ENCODE peak calls at places on chromosome 4, in ten cellular contexts. Y is OCI-LY7; F is esophagus squamous epithelium; A is cardiac muscle cell; J is uterus; Q is CD4-positive, alpha-beta memory T cell; I is right cardiac atrium; U is PC-3; V is heart left ventricle; D is neural progenitor cell. N is an unnamed sample. For H3K4me1, the result is how much of the 10 kb centered on the place peaks cover.

GRCh38 chr4:55546633-55547460 is at the start of gene CLOCK:
- DNase-seq in Y (peak), F (peak), A (peak), J (peak), Q (peak), I (peak), U (peak), V (peak), D (peak), N (peak)

GRCh38 chr4:80912350-80912749 is 118.2 kb upstream of the BMP3 start:
- DNase-seq in Y (no peak), F (no peak), A (no peak), J (no peak), Q (no peak), I (no peak), U (no peak), V (no peak), D (no peak), N (no peak)

GRCh38 chr4:692771-693554 is 4.0 kb upstream of the SLC49A3 start:
- DNase-seq in Y (no peak), F (no peak), A (no peak), J (no peak), Q (no peak), I (peak), U (no peak), V (no peak), D (peak), N (no peak)

GRCh38 chr4:164134388-164134787 is 619.5 kb upstream of the SMIM31 start:
- DNase-seq in Y (no peak), F (no peak), A (no peak), J (no peak), Q (no peak), I (no peak), U (no peak), V (no peak), D (no peak), N (no peak)

GRCh38 chr4:178414881-178415446 is 972.7 kb upstream of the AGA start:
- DNase-seq in Y (no peak), F (no peak), A (no peak), J (no peak), Q (no peak), I (peak), U (no peak), V (no peak), D (no peak), N (no peak)

GRCh38 chr4:13710486-13710885 is 83.0 kb upstream of the BOD1L1 start:
- DNase-seq in Y (no peak), F (no peak), A (no peak), J (no peak), Q (no peak), I (no peak), U (no peak), V (no peak), D (no peak), N (no peak)

GRCh38 chr4:101345596-101346311 is 1.6 kb downstream of the PPP3CA start:
- DNase-seq in Y (peak), F (no peak), A (peak), J (peak), Q (peak), I (peak), U (peak), V (peak), D (peak), N (peak)

GRCh38 chr4:44553143-44553542 is 98.3 kb downstream of the YIPF7 start:
- DNase-seq in Y (no peak), F (no peak), A (no peak), J (no peak), Q (no peak), I (no peak), U (no peak), V (no peak), D (no peak), N (no peak)

GRCh38 chr4:89254847-89255246 is 52.8 kb downstream of the GPRIN3 start:
- DNase-seq in Y (peak), F (no peak), A (peak), J (no peak), Q (peak), I (no peak), U (peak), V (no peak), D (peak), N (peak)

GRCh38 chr4:128379860-128380259 is 92.2 kb upstream of the PGRMC2 start:
- DNase-seq in Y (peak), F (no peak), A (peak), J (no peak), Q (no peak), I (peak), U (peak), V (peak), D (peak), N (peak)

GRCh38 chr4:76679691-76680090 is 218.3 kb downstream of the SOWAHB start:
- DNase-seq in Y (no peak), F (no peak), A (peak), J (no peak), Q (no peak), I (no peak), U (no peak), V (no peak), D (no peak), N (no peak)

GRCh38 chr4:48944659-48945290 is 38.2 kb upstream of the OCIAD2 start:
- DNase-seq in Y (peak), F (no peak), A (no peak), J (no peak), Q (peak), I (no peak), U (peak), V (no peak), D (peak), N (no peak)

GRCh38 chr4:10342866-10343265 is 114.4 kb downstream of the ZNF518B start:
- DNase-seq in Y (no peak), F (no peak), A (no peak), J (no peak), Q (no peak), I (no peak), U (no peak), V (no peak), D (no peak), N (no peak)

GRCh38 chr4:75916091-75916661 is 13.9 kb upstream of the PPEF2 start:
- DNase-seq in Y (peak), F (no peak), A (peak), J (no peak), Q (peak), I (no peak), U (peak), V (no peak), D (peak), N (peak)

GRCh38 chr4:112647785-112648184 is 10.8 kb downstream of the LARP7 start:
- DNase-seq in Y (no peak), F (no peak), A (no peak), J (no peak), Q (no peak), I (no peak), U (no peak), V (no peak), D (peak), N (no peak)

GRCh38 chr4:6855692-6856297 is 53.8 kb upstream of the TBC1D14 start:
- DNase-seq in Y (no peak), F (no peak), A (peak), J (no peak), Q (peak), I (no peak), U (peak), V (no peak), D (no peak), N (peak)

GRCh38 chr4:96519291-96519690 is 679.4 kb downstream of the PDHA2 start:
- DNase-seq in Y (no peak), F (no peak), A (no peak), J (no peak), Q (no peak), I (no peak), U (peak), V (no peak), D (no peak), N (no peak)

GRCh38 chr4:185424905-185425599 is 712 bp downstream of the UFSP2 start:
- DNase-seq in Y (peak), F (no peak), A (no peak), J (no peak), Q (no peak), I (no peak), U (no peak), V (no peak), D (peak), N (peak)

GRCh38 chr4:154622598-154622997 is 10.1 kb upstream of the FGG start:
- DNase-seq in Y (peak), F (no peak), A (peak), J (no peak), Q (peak), I (no peak), U (peak), V (no peak), D (peak), N (peak)

GRCh38 chr4:158860856-158861255 is 92.0 kb downstream of the FNIP2 start:
- DNase-seq in Y (no peak), F (no peak), A (no peak), J (no peak), Q (no peak), I (no peak), U (no peak), V (no peak), D (no peak), N (no peak)

GRCh38 chr4:86498560-86499166 is 95.5 kb upstream of the PTPN13 start:
- DNase-seq in Y (peak), F (no peak), A (peak), J (no peak), Q (peak), I (no peak), U (peak), V (no peak), D (peak), N (peak)

GRCh38 chr4:2953496-2953895 is 9.7 kb downstream of the NOP14 start:
- DNase-seq in Y (no peak), F (no peak), A (no peak), J (no peak), Q (no peak), I (no peak), U (no peak), V (no peak), D (no peak), N (no peak)

GRCh38 chr4:164169591-164169990 is 584.3 kb upstream of the SMIM31 start:
- DNase-seq in Y (no peak), F (no peak), A (no peak), J (no peak), Q (no peak), I (no peak), U (peak), V (no peak), D (no peak), N (no peak)

GRCh38 chr4:17063870-17064269 is 165.4 kb upstream of the LDB2 start:
- DNase-seq in Y (no peak), F (no peak), A (no peak), J (no peak), Q (no peak), I (no peak), U (no peak), V (no peak), D (no peak), N (no peak)
- H3K4me1 ChIP-seq in Y (under half), F (half or more), A (under half), J (under half), Q (under half), I (under half), U (under half), V (under half), D (under half), N (under half)

GRCh38 chr4:1771555-1772305 is 21.4 kb upstream of the FGFR3 start:
- DNase-seq in Y (no peak), F (no peak), A (no peak), J (no peak), Q (no peak), I (no peak), U (no peak), V (no peak), D (no peak), N (no peak)

GRCh38 chr4:1769692-1770091 is 23.4 kb upstream of the FGFR3 start:
- DNase-seq in Y (no peak), F (no peak), A (no peak), J (no peak), Q (no peak), I (no peak), U (no peak), V (no peak), D (no peak), N (no peak)

GRCh38 chr4:1768367-1769034 is 24.6 kb upstream of the FGFR3 start:
- DNase-seq in Y (no peak), F (no peak), A (no peak), J (no peak), Q (no peak), I (peak), U (no peak), V (no peak), D (peak), N (no peak)

GRCh38 chr4:1770791-1771231 is 22.3 kb upstream of the FGFR3 start:
- DNase-seq in Y (no peak), F (no peak), A (no peak), J (no peak), Q (no peak), I (no peak), U (no peak), V (no peak), D (no peak), N (no peak)

GRCh38 chr4:1770245-1770644 is 22.8 kb upstream of the FGFR3 start:
- DNase-seq in Y (no peak), F (no peak), A (no peak), J (no peak), Q (no peak), I (no peak), U (no peak), V (no peak), D (peak), N (no peak)
- H3K4me1 ChIP-seq in Y (under half), F (half or more), A (under half), J (under half), Q (under half), I (under half), U (under half), V (under half), D (half or more), N (under half)

GRCh38 chr4:69727412-69727811 is 33.0 kb downstream of the SULT1B1 start:
- DNase-seq in Y (no peak), F (no peak), A (no peak), J (no peak), Q (no peak), I (no peak), U (no peak), V (no peak), D (no peak), N (no peak)

GRCh38 chr4:69727924-69728323 is 32.5 kb downstream of the SULT1B1 start:
- DNase-seq in Y (no peak), F (no peak), A (no peak), J (no peak), Q (no peak), I (no peak), U (no peak), V (no peak), D (no peak), N (no peak)

GRCh38 chr4:69731261-69731660 is 29.2 kb downstream of the SULT1B1 start:
- DNase-seq in Y (no peak), F (no peak), A (no peak), J (no peak), Q (no peak), I (no peak), U (no peak), V (no peak), D (no peak), N (no peak)

GRCh38 chr4:69731826-69732225 is 28.6 kb downstream of the SULT1B1 start:
- DNase-seq in Y (no peak), F (no peak), A (no peak), J (no peak), Q (no peak), I (no peak), U (no peak), V (no peak), D (no peak), N (no peak)

GRCh38 chr4:69730002-69730401 is 30.4 kb downstream of the SULT1B1 start:
- DNase-seq in Y (no peak), F (no peak), A (no peak), J (no peak), Q (no peak), I (no peak), U (peak), V (no peak), D (no peak), N (no peak)
- H3K4me1 ChIP-seq in Y (under half), F (under half), A (under half), J (under half), Q (under half), I (under half), U (under half), V (under half), D (under half), N (under half)

DNA sequence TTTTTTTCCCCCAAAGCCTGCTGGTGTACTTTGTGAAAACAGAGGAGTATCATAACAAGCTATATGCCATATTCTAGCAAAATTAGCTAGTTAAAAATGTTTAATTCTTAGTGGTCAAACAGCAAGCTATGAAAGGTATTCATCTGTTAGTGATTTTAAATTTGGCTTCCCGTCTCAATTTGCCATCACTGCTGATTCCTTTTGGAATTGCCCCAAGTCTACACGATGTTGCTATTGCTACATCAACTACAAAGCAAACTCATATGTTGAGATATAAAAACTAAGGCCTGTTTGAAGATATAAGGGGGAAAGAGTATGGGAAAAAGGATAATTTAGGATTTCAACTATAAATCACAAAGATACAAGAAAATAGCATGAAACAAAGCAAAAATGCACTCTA is 146.1 kb downstream of the COL25A1 start:
- DNase-seq in Y (no peak), F (no peak), A (no peak), J (no peak), Q (no peak), I (no peak), U (no peak), V (no peak), D (no peak), N (no peak)
- H3K4me1 ChIP-seq in Y (under half), F (under half), A (under half), J (under half), Q (under half), I (under half), U (under half), V (under half), D (under half), N (under half)

GRCh38 chr4:8221985-8222384 is 22.9 kb downstream of the SH3TC1 start:
- DNase-seq in Y (no peak), F (no peak), A (no peak), J (no peak), Q (no peak), I (no peak), U (no peak), V (no peak), D (no peak), N (no peak)
- H3K4me1 ChIP-seq in Y (under half), F (under half), A (under half), J (under half), Q (under half), I (under half), U (under half), V (under half), D (under half), N (under half)

GRCh38 chr4:88010921-88011320 is 3.5 kb downstream of the PKD2 start:
- DNase-seq in Y (no peak), F (no peak), A (no peak), J (no peak), Q (no peak), I (no peak), U (no peak), V (no peak), D (no peak), N (no peak)

GRCh38 chr4:88012652-88013051 is 5.2 kb downstream of the PKD2 start:
- DNase-seq in Y (peak), F (no peak), A (no peak), J (no peak), Q (no peak), I (no peak), U (no peak), V (no peak), D (no peak), N (no peak)

GRCh38 chr4:88017516-88018302 is 10.3 kb downstream of the PKD2 start:
- DNase-seq in Y (no peak), F (no peak), A (no peak), J (no peak), Q (no peak), I (no peak), U (peak), V (no peak), D (no peak), N (peak)

GRCh38 chr4:88015659-88016295 is 8.3 kb downstream of the PKD2 start:
- DNase-seq in Y (no peak), F (no peak), A (no peak), J (no peak), Q (no peak), I (no peak), U (no peak), V (no peak), D (no peak), N (no peak)

GRCh38 chr4:88014506-88014905 is 7.1 kb downstream of the PKD2 start:
- DNase-seq in Y (no peak), F (no peak), A (no peak), J (no peak), Q (no peak), I (no peak), U (no peak), V (no peak), D (no peak), N (no peak)
- H3K4me1 ChIP-seq in Y (under half), F (half or more), A (under half), J (under half), Q (under half), I (under half), U (under half), V (under half), D (under half), N (under half)

N was measured in adrenal gland.